ENCODE peak calls at places on chromosomes 6 and 20, in nine cellular contexts. U is hepatocyte, K is left lung, N is lower lobe of right lung, V is heart right ventricle, A is tibial artery, W is endodermal cell, B is cardiac muscle cell, E is psoas muscle. S is an unnamed sample.

GRCh38 chr20:23449400-23449799 is 3.3 kb downstream of the CST11 start:
- DNase-seq in U (no peak), K (no peak), N (no peak), V (no peak), A (no peak), W (no peak), B (peak), E (no peak), S (no peak)

GRCh38 chr6:129980821-129981220 is 37.6 kb upstream of the L3MBTL3 start:
- DNase-seq in U (no peak), K (no peak), N (no peak), V (no peak), A (no peak), W (no peak), B (no peak), E (no peak), S (no peak)

GRCh38 chr6:106973841-106974336 is 640 bp downstream of the CD24 start:
- DNase-seq in U (peak), K (peak), N (peak), V (no peak), A (no peak), W (peak), B (no peak), E (no peak), S (no peak)

GRCh38 chr6:84197708-84198107 is 29.7 kb downstream of the CEP162 start:
- DNase-seq in U (no peak), K (no peak), N (no peak), V (no peak), A (no peak), W (no peak), B (no peak), E (no peak), S (no peak)

GRCh38 chr6:124076336-124077048 is 272.8 kb downstream of the NKAIN2 start:
- DNase-seq in U (no peak), K (no peak), N (no peak), V (no peak), A (no peak), W (no peak), B (no peak), E (no peak), S (no peak)

GRCh38 chr20:62840244-62841197 is 21.1 kb downstream of the TCFL5 start:
- DNase-seq in U (peak), K (peak), N (no peak), V (no peak), A (no peak), W (no peak), B (no peak), E (no peak), S (no peak)

GRCh38 chr20:42705550-42705949 is 484.2 kb downstream of the PTPRT start:
- DNase-seq in U (no peak), K (no peak), N (no peak), V (no peak), A (no peak), W (no peak), B (no peak), E (no peak), S (no peak)

GRCh38 chr20:32206383-32207210 is 946 bp downstream of the PLAGL2 start:
- DNase-seq in U (peak), K (no peak), N (no peak), V (no peak), A (no peak), W (no peak), B (no peak), E (no peak), S (no peak)

GRCh38 chr20:40176442-40176841 is 512.6 kb downstream of the MAFB start:
- DNase-seq in U (no peak), K (no peak), N (no peak), V (no peak), A (no peak), W (no peak), B (no peak), E (no peak), S (no peak)

GRCh38 chr6:129717287-129717686 is 7.3 kb upstream of the ARHGAP18 start:
- DNase-seq in U (peak), K (no peak), N (no peak), V (no peak), A (no peak), W (no peak), B (peak), E (no peak), S (no peak)

GRCh38 chr20:48657426-48658197 is 170.2 kb downstream of the PREX1 start:
- DNase-seq in U (peak), K (no peak), N (peak), V (no peak), A (peak), W (peak), B (peak), E (peak), S (peak)

GRCh38 chr20:49132995-49133451 is 55.1 kb downstream of the STAU1 start:
- DNase-seq in U (peak), K (no peak), N (no peak), V (no peak), A (no peak), W (peak), B (peak), E (no peak), S (no peak)

GRCh38 chr6:8006208-8006607 is 58.0 kb downstream of the BLOC1S5 start:
- DNase-seq in U (peak), K (no peak), N (no peak), V (no peak), A (no peak), W (no peak), B (peak), E (no peak), S (no peak)

GRCh38 chr6:111030008-111031006 is 48.5 kb downstream of the RPF2 start:
- DNase-seq in U (peak), K (no peak), N (peak), V (peak), A (no peak), W (no peak), B (peak), E (peak), S (no peak)

GRCh38 chr6:170292778-170293164 is 1.9 kb upstream of the DLL1 start:
- DNase-seq in U (no peak), K (no peak), N (no peak), V (no peak), A (no peak), W (no peak), B (no peak), E (no peak), S (no peak)

GRCh38 chr20:41293269-41294037 is 24.1 kb downstream of the ZHX3 start:
- DNase-seq in U (no peak), K (no peak), N (no peak), V (no peak), A (peak), W (no peak), B (peak), E (no peak), S (no peak)

GRCh38 chr6:170152989-170153388 is 137.9 kb downstream of the DLL1 start:
- DNase-seq in U (peak), K (peak), N (peak), V (no peak), A (no peak), W (peak), B (peak), E (peak), S (peak)

GRCh38 chr20:13231031-13231752 is 10.1 kb downstream of the ISM1 start:
- DNase-seq in U (no peak), K (no peak), N (no peak), V (no peak), A (no peak), W (no peak), B (no peak), E (no peak), S (no peak)

GRCh38 chr6:123855493-123855892 is 51.8 kb downstream of the NKAIN2 start:
- DNase-seq in U (no peak), K (no peak), N (no peak), V (no peak), A (no peak), W (no peak), B (no peak), E (no peak), S (no peak)

GRCh38 chr20:51607170-51607569 is 64.7 kb upstream of the NFATC2 start:
- DNase-seq in U (no peak), K (no peak), N (no peak), V (no peak), A (no peak), W (no peak), B (no peak), E (no peak), S (no peak)

GRCh38 chr6:71248306-71248705 is 40.3 kb upstream of the OGFRL1 start:
- DNase-seq in U (peak), K (no peak), N (no peak), V (no peak), A (no peak), W (peak), B (peak), E (no peak), S (no peak)

GRCh38 chr6:139623382-139623781 is 248.9 kb upstream of the CITED2 start:
- DNase-seq in U (no peak), K (no peak), N (no peak), V (no peak), A (no peak), W (no peak), B (no peak), E (no peak), S (no peak)

GRCh38 chr6:4403828-4404227 is 268.5 kb upstream of the ECI2 start:
- DNase-seq in U (no peak), K (no peak), N (no peak), V (no peak), A (peak), W (no peak), B (no peak), E (peak), S (no peak)

GRCh38 chr6:7557652-7558051 is 16.2 kb downstream of the DSP start:
- DNase-seq in U (no peak), K (no peak), N (no peak), V (no peak), A (no peak), W (no peak), B (no peak), E (no peak), S (no peak)

GRCh38 chr6:135299256-135299655 is 118.1 kb downstream of the MYB start:
- DNase-seq in U (no peak), K (no peak), N (no peak), V (no peak), A (no peak), W (no peak), B (peak), E (no peak), S (no peak)

GRCh38 chr20:33646191-33646590 is 15.9 kb upstream of the C20orf144 start:
- DNase-seq in U (no peak), K (peak), N (no peak), V (no peak), A (no peak), W (no peak), B (no peak), E (no peak), S (no peak)

GRCh38 chr20:916125-916799 is at the start of gene ANGPT4:
- DNase-seq in U (no peak), K (no peak), N (no peak), V (no peak), A (no peak), W (peak), B (no peak), E (no peak), S (no peak)

DNA sequence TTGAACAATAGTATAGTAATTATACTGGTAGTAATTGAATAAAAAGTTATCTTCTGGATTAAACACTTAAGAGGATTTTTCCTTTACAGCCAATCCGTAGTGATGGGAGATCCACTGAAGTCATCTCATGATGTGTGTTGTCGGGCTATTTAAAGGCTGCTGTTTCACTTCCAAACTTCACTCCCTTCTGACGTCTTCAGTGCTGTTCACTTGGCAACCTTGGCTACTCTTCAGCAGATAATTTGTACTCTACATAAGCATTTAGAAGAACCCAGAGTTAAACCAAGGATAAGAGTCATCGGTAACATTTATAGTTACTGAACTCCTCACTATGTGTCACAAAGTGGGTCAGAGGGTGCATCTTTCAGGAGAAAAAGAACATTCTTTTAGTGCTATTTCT is 179.1 kb upstream of the EYA4 start:
- DNase-seq in U (no peak), K (no peak), N (no peak), V (no peak), A (no peak), W (no peak), B (peak), E (no peak), S (no peak)
- H3K4me3 ChIP-seq in U (no peak), K (no peak), N (no peak), V (no peak), A (no peak), W (no peak), B (no peak), E (peak), S (no peak)

DNA sequence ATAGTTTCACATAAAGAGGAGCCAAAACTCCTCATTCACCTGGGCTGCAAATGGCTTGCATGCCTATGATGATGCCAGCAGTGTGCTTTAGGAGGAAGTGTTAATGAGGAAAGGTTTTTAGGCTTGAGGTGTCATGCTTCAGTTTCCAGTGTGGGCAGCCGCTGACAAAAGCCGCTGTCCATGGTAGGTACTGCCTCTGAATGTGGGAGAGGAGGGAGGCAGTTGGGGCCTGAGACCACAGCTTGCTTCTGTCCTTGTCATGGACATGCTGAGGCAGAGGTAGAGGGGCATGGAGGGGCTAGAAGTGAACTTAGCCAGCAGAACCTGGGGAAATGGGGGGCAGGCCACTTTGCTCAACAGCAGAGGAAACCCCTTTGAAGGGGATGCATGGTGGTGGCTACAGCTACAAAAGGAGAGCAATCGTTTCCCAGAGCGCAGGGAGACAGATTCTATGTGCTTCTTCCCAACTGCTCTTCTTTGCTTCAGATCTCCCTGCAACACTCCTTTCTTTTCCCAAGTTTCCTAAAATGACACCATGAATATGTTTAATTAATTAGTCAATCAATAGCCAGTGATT is 372.1 kb upstream of the CNR1 start:
- DNase-seq in U (peak), K (no peak), N (no peak), V (no peak), A (no peak), W (peak), B (peak), E (no peak), S (no peak)
- H3K27ac ChIP-seq in U (no peak), K (no peak), N (no peak), V (no peak), A (no peak), W (no peak), B (no peak), E (no peak), S (no peak)

DNA sequence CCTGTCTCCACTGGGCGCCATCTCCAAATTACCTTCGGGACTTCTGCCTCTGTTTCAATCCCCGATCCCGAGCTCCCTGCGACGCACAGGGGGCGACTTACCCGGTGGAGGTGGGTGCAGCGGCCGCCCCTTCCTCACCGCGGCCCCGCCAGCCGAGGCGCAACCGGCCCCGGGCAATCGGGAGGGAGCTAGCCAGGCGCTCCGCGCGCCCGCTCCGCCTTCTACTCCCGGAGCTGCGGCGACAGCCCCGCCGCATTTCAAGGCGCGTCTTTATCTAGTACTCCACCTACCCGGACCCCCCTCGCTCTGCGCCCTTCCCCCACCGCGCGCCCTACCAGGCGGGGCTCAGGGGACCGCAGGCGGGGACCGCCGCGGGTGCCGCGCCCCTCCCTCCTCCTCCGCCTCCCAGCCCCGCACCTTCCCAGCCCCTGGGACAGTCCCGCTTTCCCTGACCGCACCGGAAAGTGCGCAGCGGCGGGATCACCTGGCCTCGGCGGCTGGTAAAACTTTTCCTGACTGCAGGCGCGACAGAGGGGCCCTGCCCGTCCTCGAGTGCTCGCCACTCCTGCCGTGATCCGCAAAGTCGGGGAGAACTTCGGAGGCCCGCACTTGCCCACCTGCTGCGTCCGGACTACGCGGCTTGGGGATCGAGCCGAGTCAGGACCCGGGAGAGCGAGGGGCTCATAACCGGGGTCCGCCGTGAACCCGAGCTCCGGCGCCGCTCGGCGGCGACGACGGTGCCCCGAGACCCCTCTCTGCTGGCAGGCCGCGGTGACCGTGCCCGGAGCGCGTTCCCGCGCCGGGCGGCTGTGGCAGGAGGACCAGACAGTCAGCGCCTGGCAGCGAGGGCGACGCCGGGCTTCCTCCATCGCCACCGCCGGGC is 8.0 kb upstream of the NKX2-2 start:
- DNase-seq in U (no peak), K (peak), N (peak), V (no peak), A (no peak), W (peak), B (no peak), E (no peak), S (no peak)
- H3K4me3 ChIP-seq in U (no peak), K (no peak), N (no peak), V (peak), A (no peak), W (peak), B (peak), E (peak), S (no peak)

DNA sequence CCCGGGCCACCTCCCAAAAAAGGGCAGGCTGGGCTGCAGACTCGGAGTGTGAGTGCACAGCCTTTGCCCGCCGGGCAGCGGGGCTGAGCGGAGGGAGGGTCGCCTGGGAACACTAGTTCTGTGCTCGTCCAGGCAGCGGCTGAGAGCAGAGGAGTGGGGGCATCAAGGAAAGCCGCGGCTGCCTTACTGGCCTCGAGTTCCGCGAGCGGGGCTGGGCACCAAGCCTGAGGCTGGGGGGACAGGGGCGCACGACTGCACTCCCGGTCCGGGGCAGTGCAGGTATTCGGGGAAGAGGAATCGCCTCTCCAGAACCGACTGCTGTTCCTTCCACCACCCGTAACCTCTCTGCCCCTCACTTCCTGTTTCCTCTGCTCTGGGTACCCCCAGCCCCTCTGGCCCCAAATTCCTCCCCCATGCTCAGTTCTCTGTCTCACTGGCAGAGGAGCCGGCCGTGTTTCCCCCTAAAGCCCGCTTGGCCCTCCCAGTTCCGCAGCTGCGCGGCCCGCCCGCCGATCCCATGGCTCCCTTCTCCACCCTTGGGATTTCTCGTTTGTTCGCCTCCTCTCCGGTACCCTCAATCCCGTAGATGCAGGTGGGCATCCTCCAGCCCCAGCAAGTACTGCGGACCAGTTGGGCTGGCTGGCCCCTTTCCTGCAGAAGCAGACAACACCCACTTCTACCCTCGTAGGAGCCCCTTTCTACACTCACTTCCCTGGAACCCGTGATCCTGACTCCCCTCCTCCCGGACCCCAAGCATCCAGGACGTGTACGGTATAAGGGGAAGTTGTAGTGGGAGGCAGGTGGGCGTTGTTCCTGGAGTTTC is 5.1 kb downstream of the RING1 start:
- DNase-seq in U (no peak), K (no peak), N (no peak), V (no peak), A (no peak), W (peak), B (peak), E (no peak), S (no peak)
- H3K27ac ChIP-seq in U (peak), K (no peak), N (no peak), V (no peak), A (peak), W (peak), B (no peak), E (no peak), S (no peak)

GRCh38 chr6:90610291-90610670 is 23.4 kb upstream of the MAP3K7 start:
- DNase-seq in U (no peak), K (peak), N (no peak), V (no peak), A (no peak), W (peak), B (peak), E (no peak), S (no peak)
- H3K4me3 ChIP-seq in U (peak), K (peak), N (peak), V (peak), A (peak), W (peak), B (peak), E (peak), S (peak)

GRCh38 chr6:137107767-137108105 is 63.0 kb upstream of the IL20RA start:
- DNase-seq in U (no peak), K (no peak), N (no peak), V (no peak), A (no peak), W (no peak), B (no peak), E (no peak), S (no peak)
- H3K27ac ChIP-seq in U (no peak), K (no peak), N (no peak), V (no peak), A (no peak), W (no peak), B (no peak), E (no peak), S (no peak)

GRCh38 chr6:32439139-32439538 is 548 bp upstream of the HLA-DRA start:
- DNase-seq in U (no peak), K (no peak), N (no peak), V (no peak), A (no peak), W (no peak), B (no peak), E (no peak), S (no peak)
- H3K4me3 ChIP-seq in U (no peak), K (peak), N (no peak), V (no peak), A (no peak), W (no peak), B (no peak), E (no peak), S (no peak)

DNA sequence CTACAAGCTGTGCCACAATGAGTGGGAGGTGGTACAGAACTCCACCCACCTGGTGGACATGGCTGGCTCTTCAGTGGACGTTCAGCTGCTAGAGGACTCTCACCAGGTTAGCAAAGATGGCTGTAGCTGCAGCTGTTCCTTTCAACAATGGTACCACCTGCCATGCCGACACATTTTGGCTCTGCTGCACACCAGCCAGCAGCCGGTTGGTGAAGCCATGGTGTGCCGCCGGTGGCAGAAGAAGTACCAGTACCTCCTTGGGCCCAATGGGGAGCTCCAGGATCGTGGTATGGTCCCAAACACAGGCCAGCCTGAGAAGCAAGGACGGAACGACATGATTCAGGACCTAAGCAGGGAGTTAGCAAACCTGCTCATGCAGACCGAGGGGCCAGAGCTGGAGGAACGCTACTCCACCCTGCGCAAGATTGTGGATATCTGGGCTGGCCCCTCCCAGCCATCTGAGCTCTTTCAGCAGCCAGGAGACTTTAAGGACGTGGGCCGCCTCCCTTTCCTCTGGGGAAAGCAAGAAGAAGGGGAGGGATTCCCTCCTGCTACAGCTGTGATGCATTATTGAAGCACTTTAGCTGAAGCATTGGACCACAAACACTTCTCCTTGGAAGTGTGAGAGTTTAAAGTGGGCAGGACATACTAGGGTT is 2.8 kb upstream of the ZSWIM1 start:
- DNase-seq in U (no peak), K (peak), N (no peak), V (no peak), A (no peak), W (no peak), B (no peak), E (no peak), S (no peak)
- H3K27ac ChIP-seq in U (no peak), K (no peak), N (no peak), V (no peak), A (no peak), W (no peak), B (no peak), E (no peak), S (no peak)